ENCODE peak calls at places on chromosomes 6 and 20, in four cellular contexts. E, Q, B and T are unnamed samples. For H3K4me1, the result is how much of the 10 kb centered on the place peaks cover.

GRCh38 chr20:3932277-3933073 is 43.3 kb downstream of the PANK2 start:
- DNase-seq in E (no peak), B (no peak), Q (no peak), T (no peak)

GRCh38 chr6:124073820-124074587 is 270.3 kb downstream of the NKAIN2 start:
- DNase-seq in B (no peak), E (no peak), Q (no peak), T (no peak)

GRCh38 chr20:62719250-62719945 is 10.8 kb downstream of the NTSR1 start:
- DNase-seq in Q (no peak), B (no peak), E (no peak), T (no peak)

GRCh38 chr6:157989541-157990289 is 8.1 kb downstream of the SYNJ2 start:
- DNase-seq in Q (no peak), E (no peak), B (no peak), T (no peak)

GRCh38 chr6:41022294-41022693 is 16.7 kb downstream of the UNC5CL start:
- DNase-seq in B (no peak), E (no peak), Q (no peak), T (no peak)

GRCh38 chr6:142416179-142416578 is 114.4 kb downstream of the ADGRG6 start:
- DNase-seq in E (no peak), Q (no peak), B (no peak), T (no peak)

GRCh38 chr6:89950446-89950845 is 56.2 kb downstream of the GJA10 start:
- DNase-seq in Q (no peak), E (no peak), B (no peak), T (no peak)

GRCh38 chr20:24863356-24863755 is 85.7 kb upstream of the CST7 start:
- DNase-seq in B (no peak), E (no peak), Q (no peak), T (no peak)

GRCh38 chr20:56924976-56925695 is 296.0 kb downstream of the TFAP2C start:
- DNase-seq in E (peak), B (no peak), Q (peak), T (no peak)

GRCh38 chr20:53943522-53944291 is 126.7 kb downstream of the BCAS1 start:
- DNase-seq in Q (peak), B (no peak), E (peak), T (no peak)

GRCh38 chr20:19886666-19887288 is 128.7 kb downstream of the RIN2 start:
- DNase-seq in B (no peak), Q (peak), E (no peak), T (no peak)

DNA sequence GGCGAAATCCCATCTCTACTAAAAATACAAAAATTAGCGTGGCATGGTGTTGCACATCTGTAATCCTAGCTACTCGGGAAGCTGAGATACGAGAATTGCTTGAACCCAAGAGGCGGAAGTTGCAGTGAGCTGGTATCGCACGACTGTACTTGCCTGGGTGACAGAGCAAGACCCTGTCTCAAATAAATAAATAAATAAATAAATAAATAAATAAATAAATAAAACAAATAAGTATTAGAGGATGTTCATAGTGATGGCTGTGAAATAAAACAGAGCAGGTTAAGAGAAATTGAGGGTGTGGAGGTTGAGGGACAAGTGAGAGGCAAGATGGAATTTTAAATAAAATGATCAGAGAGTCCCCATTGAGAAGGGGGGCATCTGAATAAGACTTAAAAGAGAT is 124.7 kb upstream of the DST start:
- DNase-seq in B (no peak), E (no peak), Q (no peak), T (no peak)
- H3K4me1 ChIP-seq in B (under half), E (under half), Q (half or more), T (under half)

GRCh38 chr6:13561624-13562267 is 12.7 kb upstream of the SIRT5 start:
- DNase-seq in B (no peak), Q (no peak), E (no peak), T (no peak)
- TF ChIP-seq EP300 in B (no peak), Q (no peak), E (no peak), T (peak)

GRCh38 chr6:27132532-27133280 is 114.8 kb upstream of the PRSS16 start:
- DNase-seq in Q (peak), E (peak), B (peak), T (peak)
- H3K4me1 ChIP-seq in Q (under half), E (under half), B (under half), T (under half)

GRCh38 chr6:36119209-36119608 is 11.1 kb upstream of the MAPK13 start:
- DNase-seq in Q (no peak), E (no peak), B (no peak), T (no peak)
- TF ChIP-seq EP300 in Q (no peak), E (no peak), B (no peak), T (no peak)